ENCODE peak calls at places on chromosome 18, in five cellular contexts. One of them, this sample, is unnamed.

GRCh38 chr18:63119647-63120046 is 199.9 kb downstream of the BCL2 start:
- DNase-seq in A172: peak
- DNase-seq in fibroblast of mammary gland: peak
- DNase-seq in AG04450: no peak
- DNase-seq in nephron progenitor cell: no peak
- DNase-seq in this sample: no peak

GRCh38 chr18:48600746-48601090 is 61.9 kb downstream of the CTIF start:
- DNase-seq in nephron progenitor cell: no peak
- DNase-seq in A172: peak
- DNase-seq in AG04450: no peak
- DNase-seq in fibroblast of mammary gland: no peak
- DNase-seq in this sample: no peak

GRCh38 chr18:6741290-6741689 is 11.8 kb downstream of the ARHGAP28 start:
- DNase-seq in fibroblast of mammary gland: peak
- DNase-seq in AG04450: peak
- DNase-seq in nephron progenitor cell: no peak
- DNase-seq in A172: peak
- DNase-seq in this sample: no peak

GRCh38 chr18:22169011-22169888 is at the start of gene GATA6:
- DNase-seq in nephron progenitor cell: peak
- DNase-seq in A172: peak
- DNase-seq in fibroblast of mammary gland: peak
- DNase-seq in AG04450: peak
- DNase-seq in this sample: no peak

GRCh38 chr18:9874730-9875129 is 11.0 kb upstream of the TXNDC2 start:
- DNase-seq in AG04450: no peak
- DNase-seq in fibroblast of mammary gland: peak
- DNase-seq in A172: no peak
- DNase-seq in nephron progenitor cell: no peak
- DNase-seq in this sample: no peak

GRCh38 chr18:58176915-58177717 is 133.1 kb downstream of the NEDD4L start:
- DNase-seq in A172: peak
- DNase-seq in nephron progenitor cell: no peak
- DNase-seq in AG04450: peak
- DNase-seq in fibroblast of mammary gland: peak
- DNase-seq in this sample: no peak

GRCh38 chr18:12933323-12933722 is 14.5 kb upstream of the SEH1L start:
- DNase-seq in fibroblast of mammary gland: no peak
- DNase-seq in AG04450: no peak
- DNase-seq in A172: no peak
- DNase-seq in nephron progenitor cell: no peak
- DNase-seq in this sample: no peak

GRCh38 chr18:45589559-45590041 is 25.7 kb upstream of the SLC14A2 start:
- DNase-seq in nephron progenitor cell: peak
- DNase-seq in AG04450: peak
- DNase-seq in A172: peak
- DNase-seq in fibroblast of mammary gland: peak
- DNase-seq in this sample: no peak

GRCh38 chr18:59748628-59749360 is 51.6 kb upstream of the CCBE1 start:
- DNase-seq in fibroblast of mammary gland: peak
- DNase-seq in AG04450: no peak
- DNase-seq in A172: peak
- DNase-seq in nephron progenitor cell: no peak
- DNase-seq in this sample: no peak

GRCh38 chr18:31977270-31977872 is 34.4 kb upstream of the TRAPPC8 start:
- DNase-seq in A172: peak
- DNase-seq in fibroblast of mammary gland: peak
- DNase-seq in nephron progenitor cell: peak
- DNase-seq in AG04450: peak
- DNase-seq in this sample: peak

GRCh38 chr18:58597649-58598048 is 31.2 kb downstream of the ALPK2 start:
- DNase-seq in AG04450: no peak
- DNase-seq in A172: no peak
- DNase-seq in fibroblast of mammary gland: no peak
- DNase-seq in nephron progenitor cell: no peak
- DNase-seq in this sample: no peak

GRCh38 chr18:4653418-4653817 is 198.3 kb upstream of the DLGAP1 start:
- DNase-seq in AG04450: no peak
- DNase-seq in A172: no peak
- DNase-seq in fibroblast of mammary gland: no peak
- DNase-seq in nephron progenitor cell: no peak
- DNase-seq in this sample: no peak

GRCh38 chr18:38115201-38115600 is 549.6 kb upstream of the CELF4 start:
- DNase-seq in AG04450: no peak
- DNase-seq in fibroblast of mammary gland: no peak
- DNase-seq in A172: no peak
- DNase-seq in nephron progenitor cell: no peak
- DNase-seq in this sample: no peak

GRCh38 chr18:58241877-58242276 is 197.9 kb downstream of the NEDD4L start:
- DNase-seq in fibroblast of mammary gland: peak
- DNase-seq in AG04450: peak
- DNase-seq in A172: no peak
- DNase-seq in nephron progenitor cell: no peak
- DNase-seq in this sample: no peak

GRCh38 chr18:63444567-63444966 is 22.3 kb upstream of the VPS4B start:
- DNase-seq in AG04450: no peak
- DNase-seq in A172: peak
- DNase-seq in fibroblast of mammary gland: peak
- DNase-seq in nephron progenitor cell: no peak
- DNase-seq in this sample: no peak

GRCh38 chr18:8948471-8949149 is 153.9 kb upstream of the NDUFV2 start:
- DNase-seq in A172: peak
- DNase-seq in AG04450: peak
- DNase-seq in fibroblast of mammary gland: peak
- DNase-seq in nephron progenitor cell: no peak
- DNase-seq in this sample: peak

GRCh38 chr18:43192408-43192807 is 76.9 kb upstream of the RIT2 start:
- DNase-seq in fibroblast of mammary gland: peak
- DNase-seq in nephron progenitor cell: no peak
- DNase-seq in AG04450: no peak
- DNase-seq in A172: no peak
- DNase-seq in this sample: no peak

GRCh38 chr18:49880656-49881055 is 67.3 kb upstream of the ACAA2 start:
- DNase-seq in A172: no peak
- DNase-seq in fibroblast of mammary gland: no peak
- DNase-seq in nephron progenitor cell: no peak
- DNase-seq in AG04450: no peak
- DNase-seq in this sample: no peak

GRCh38 chr18:45254683-45255082 is 360.6 kb upstream of the SLC14A2 start:
- DNase-seq in AG04450: no peak
- DNase-seq in A172: no peak
- DNase-seq in nephron progenitor cell: no peak
- DNase-seq in fibroblast of mammary gland: peak
- DNase-seq in this sample: no peak

GRCh38 chr18:6413554-6414117 is 1.1 kb downstream of the L3MBTL4 start:
- DNase-seq in fibroblast of mammary gland: no peak
- DNase-seq in A172: no peak
- DNase-seq in AG04450: no peak
- DNase-seq in nephron progenitor cell: no peak
- DNase-seq in this sample: no peak

GRCh38 chr18:23619388-23619873 is 33.1 kb upstream of the NPC1 start:
- DNase-seq in AG04450: no peak
- DNase-seq in fibroblast of mammary gland: peak
- DNase-seq in A172: no peak
- DNase-seq in nephron progenitor cell: peak
- DNase-seq in this sample: no peak

GRCh38 chr18:59268722-59269562 is 4.3 kb downstream of the RAX start:
- DNase-seq in fibroblast of mammary gland: peak
- DNase-seq in A172: no peak
- DNase-seq in nephron progenitor cell: peak
- DNase-seq in AG04450: no peak
- DNase-seq in this sample: no peak

GRCh38 chr18:26386421-26386820 is 160.2 kb downstream of the TAF4B start:
- DNase-seq in A172: no peak
- DNase-seq in nephron progenitor cell: no peak
- DNase-seq in fibroblast of mammary gland: peak
- DNase-seq in AG04450: no peak
- DNase-seq in this sample: no peak

GRCh38 chr18:2985628-2986027 is 27.3 kb downstream of the LPIN2 start:
- DNase-seq in nephron progenitor cell: no peak
- DNase-seq in A172: peak
- DNase-seq in fibroblast of mammary gland: peak
- DNase-seq in AG04450: no peak
- DNase-seq in this sample: peak

GRCh38 chr18:11751305-11752115 is 62.4 kb downstream of the GNAL start:
- DNase-seq in AG04450: no peak
- DNase-seq in fibroblast of mammary gland: no peak
- DNase-seq in A172: no peak
- DNase-seq in nephron progenitor cell: peak
- DNase-seq in this sample: no peak

GRCh38 chr18:54961016-54961423 is 1.8 kb upstream of the CCDC68 start:
- DNase-seq in nephron progenitor cell: no peak
- DNase-seq in AG04450: peak
- DNase-seq in A172: no peak
- DNase-seq in fibroblast of mammary gland: no peak
- DNase-seq in this sample: no peak

GRCh38 chr18:77002496-77002895 is 130.1 kb downstream of the MBP start:
- DNase-seq in A172: no peak
- DNase-seq in fibroblast of mammary gland: no peak
- DNase-seq in nephron progenitor cell: no peak
- DNase-seq in AG04450: no peak
- DNase-seq in this sample: no peak

GRCh38 chr18:51617167-51617566 is 419.7 kb upstream of the MEX3C start:
- DNase-seq in AG04450: no peak
- DNase-seq in nephron progenitor cell: no peak
- DNase-seq in A172: peak
- DNase-seq in fibroblast of mammary gland: no peak
- DNase-seq in this sample: no peak

GRCh38 chr18:75406491-75407445 is 20.7 kb downstream of the SMIM21 start:
- DNase-seq in fibroblast of mammary gland: peak
- DNase-seq in nephron progenitor cell: no peak
- DNase-seq in A172: no peak
- DNase-seq in AG04450: no peak
- DNase-seq in this sample: no peak

GRCh38 chr18:60894254-60894945 is 438.8 kb upstream of the CDH20 start:
- DNase-seq in A172: no peak
- DNase-seq in AG04450: no peak
- DNase-seq in nephron progenitor cell: no peak
- DNase-seq in fibroblast of mammary gland: no peak
- DNase-seq in this sample: no peak

GRCh38 chr18:7367336-7367735 is 136.4 kb downstream of the LRRC30 start:
- DNase-seq in fibroblast of mammary gland: no peak
- DNase-seq in A172: no peak
- DNase-seq in nephron progenitor cell: no peak
- DNase-seq in AG04450: no peak
- DNase-seq in this sample: no peak

GRCh38 chr18:7413906-7414305 is 153.2 kb upstream of the PTPRM start:
- DNase-seq in A172: no peak
- DNase-seq in AG04450: no peak
- DNase-seq in nephron progenitor cell: no peak
- DNase-seq in fibroblast of mammary gland: no peak
- DNase-seq in this sample: no peak

GRCh38 chr18:32566960-32567359 is 96.3 kb upstream of the GAREM1 start:
- DNase-seq in A172: no peak
- DNase-seq in fibroblast of mammary gland: no peak
- DNase-seq in nephron progenitor cell: no peak
- DNase-seq in AG04450: no peak
- DNase-seq in this sample: no peak

GRCh38 chr18:10142496-10143160 is 228.8 kb downstream of the VAPA start:
- DNase-seq in AG04450: no peak
- DNase-seq in A172: peak
- DNase-seq in fibroblast of mammary gland: peak
- DNase-seq in nephron progenitor cell: no peak
- DNase-seq in this sample: no peak

GRCh38 chr18:23468753-23469459 is 15.8 kb downstream of the RIOK3 start:
- DNase-seq in AG04450: no peak
- DNase-seq in A172: no peak
- DNase-seq in fibroblast of mammary gland: no peak
- DNase-seq in nephron progenitor cell: no peak
- DNase-seq in this sample: no peak

GRCh38 chr18:75727479-75727878 is 300.0 kb upstream of the SMIM21 start:
- DNase-seq in AG04450: no peak
- DNase-seq in A172: peak
- DNase-seq in fibroblast of mammary gland: peak
- DNase-seq in nephron progenitor cell: peak
- DNase-seq in this sample: peak

GRCh38 chr18:23049698-23050373 is 85.4 kb upstream of the CABLES1 start:
- DNase-seq in AG04450: no peak
- DNase-seq in A172: no peak
- DNase-seq in fibroblast of mammary gland: no peak
- DNase-seq in nephron progenitor cell: no peak
- DNase-seq in this sample: no peak

GRCh38 chr18:69838620-69839411 is 108.9 kb downstream of the CD226 start:
- DNase-seq in AG04450: no peak
- DNase-seq in fibroblast of mammary gland: peak
- DNase-seq in A172: peak
- DNase-seq in nephron progenitor cell: peak
- DNase-seq in this sample: peak